ENCODE peak calls at places on chromosomes 1 and 21, in ten cellular contexts. One of them, this sample, is unnamed.

GRCh38 chr1:28553229-28553930 is 495 bp downstream of the TRNAU1AP start:
- DNase-seq in spleen: peak
- DNase-seq in CD4-positive, alpha-beta T cell: no peak
- DNase-seq in LNCaP clone FGC: no peak
- DNase-seq in colonic mucosa: peak
- DNase-seq in fibroblast of lung: peak
- DNase-seq in NB4: peak
- DNase-seq in astrocyte of the spinal cord: peak
- DNase-seq in HFF-Myc: no peak
- DNase-seq in A549: no peak
- DNase-seq in this sample: peak

GRCh38 chr1:93597697-93598096 is 83.9 kb downstream of the BCAR3 start:
- DNase-seq in spleen: peak
- DNase-seq in CD4-positive, alpha-beta T cell: no peak
- DNase-seq in LNCaP clone FGC: peak
- DNase-seq in colonic mucosa: no peak
- DNase-seq in fibroblast of lung: no peak
- DNase-seq in NB4: no peak
- DNase-seq in astrocyte of the spinal cord: no peak
- DNase-seq in HFF-Myc: no peak
- DNase-seq in A549: no peak
- DNase-seq in this sample: no peak

GRCh38 chr1:230157409-230158390 is 90.7 kb downstream of the GALNT2 start:
- DNase-seq in spleen: no peak
- DNase-seq in CD4-positive, alpha-beta T cell: no peak
- DNase-seq in LNCaP clone FGC: no peak
- DNase-seq in colonic mucosa: no peak
- DNase-seq in fibroblast of lung: no peak
- DNase-seq in NB4: no peak
- DNase-seq in astrocyte of the spinal cord: peak
- DNase-seq in HFF-Myc: no peak
- DNase-seq in A549: no peak
- DNase-seq in this sample: no peak

GRCh38 chr1:40270152-40270834 is 12.3 kb downstream of the ZMPSTE24 start:
- DNase-seq in spleen: no peak
- DNase-seq in CD4-positive, alpha-beta T cell: no peak
- DNase-seq in LNCaP clone FGC: no peak
- DNase-seq in colonic mucosa: no peak
- DNase-seq in fibroblast of lung: peak
- DNase-seq in NB4: no peak
- DNase-seq in astrocyte of the spinal cord: no peak
- DNase-seq in HFF-Myc: no peak
- DNase-seq in A549: no peak
- DNase-seq in this sample: no peak

GRCh38 chr1:154970631-154971340 is at the start of gene SHC1:
- DNase-seq in spleen: peak
- DNase-seq in CD4-positive, alpha-beta T cell: peak
- DNase-seq in LNCaP clone FGC: peak
- DNase-seq in colonic mucosa: peak
- DNase-seq in fibroblast of lung: peak
- DNase-seq in NB4: peak
- DNase-seq in astrocyte of the spinal cord: peak
- DNase-seq in HFF-Myc: peak
- DNase-seq in A549: peak
- DNase-seq in this sample: peak

GRCh38 chr1:121558514-121558913 is 373.7 kb downstream of the SRGAP2C start:
- DNase-seq in spleen: no peak
- DNase-seq in CD4-positive, alpha-beta T cell: no peak
- DNase-seq in LNCaP clone FGC: no peak
- DNase-seq in colonic mucosa: no peak
- DNase-seq in fibroblast of lung: peak
- DNase-seq in NB4: peak
- DNase-seq in astrocyte of the spinal cord: peak
- DNase-seq in HFF-Myc: peak
- DNase-seq in A549: peak
- DNase-seq in this sample: no peak

GRCh38 chr1:64093941-64094340 is 109.5 kb upstream of the UBE2U start:
- DNase-seq in spleen: no peak
- DNase-seq in CD4-positive, alpha-beta T cell: no peak
- DNase-seq in LNCaP clone FGC: no peak
- DNase-seq in colonic mucosa: no peak
- DNase-seq in fibroblast of lung: peak
- DNase-seq in NB4: no peak
- DNase-seq in astrocyte of the spinal cord: peak
- DNase-seq in HFF-Myc: no peak
- DNase-seq in A549: no peak
- DNase-seq in this sample: no peak

GRCh38 chr21:36964398-36964797 is 2.1 kb downstream of the HLCS start:
- DNase-seq in spleen: no peak
- DNase-seq in CD4-positive, alpha-beta T cell: no peak
- DNase-seq in LNCaP clone FGC: no peak
- DNase-seq in colonic mucosa: no peak
- DNase-seq in fibroblast of lung: no peak
- DNase-seq in NB4: no peak
- DNase-seq in astrocyte of the spinal cord: no peak
- DNase-seq in HFF-Myc: no peak
- DNase-seq in A549: no peak
- DNase-seq in this sample: no peak

GRCh38 chr1:160993544-160993943 is 27.4 kb downstream of the F11R start:
- DNase-seq in spleen: no peak
- DNase-seq in CD4-positive, alpha-beta T cell: no peak
- DNase-seq in LNCaP clone FGC: no peak
- DNase-seq in colonic mucosa: no peak
- DNase-seq in fibroblast of lung: peak
- DNase-seq in NB4: peak
- DNase-seq in astrocyte of the spinal cord: peak
- DNase-seq in HFF-Myc: no peak
- DNase-seq in A549: peak
- DNase-seq in this sample: no peak

GRCh38 chr1:64986903-64987871 is 20.8 kb upstream of the JAK1 start:
- DNase-seq in spleen: no peak
- DNase-seq in CD4-positive, alpha-beta T cell: no peak
- DNase-seq in LNCaP clone FGC: no peak
- DNase-seq in colonic mucosa: peak
- DNase-seq in fibroblast of lung: no peak
- DNase-seq in NB4: peak
- DNase-seq in astrocyte of the spinal cord: no peak
- DNase-seq in HFF-Myc: no peak
- DNase-seq in A549: peak
- DNase-seq in this sample: no peak

GRCh38 chr1:177631770-177632169 is 338.1 kb downstream of the SEC16B start:
- DNase-seq in spleen: no peak
- DNase-seq in CD4-positive, alpha-beta T cell: no peak
- DNase-seq in LNCaP clone FGC: no peak
- DNase-seq in colonic mucosa: no peak
- DNase-seq in fibroblast of lung: no peak
- DNase-seq in NB4: no peak
- DNase-seq in astrocyte of the spinal cord: no peak
- DNase-seq in HFF-Myc: no peak
- DNase-seq in A549: no peak
- DNase-seq in this sample: no peak

GRCh38 chr1:55472784-55473183 is 257.6 kb upstream of the USP24 start:
- DNase-seq in spleen: no peak
- DNase-seq in CD4-positive, alpha-beta T cell: no peak
- DNase-seq in LNCaP clone FGC: peak
- DNase-seq in colonic mucosa: no peak
- DNase-seq in fibroblast of lung: peak
- DNase-seq in NB4: no peak
- DNase-seq in astrocyte of the spinal cord: peak
- DNase-seq in HFF-Myc: no peak
- DNase-seq in A549: peak
- DNase-seq in this sample: no peak

GRCh38 chr1:36573445-36573844 is 90.7 kb upstream of the CSF3R start:
- DNase-seq in spleen: peak
- DNase-seq in CD4-positive, alpha-beta T cell: no peak
- DNase-seq in LNCaP clone FGC: no peak
- DNase-seq in colonic mucosa: no peak
- DNase-seq in fibroblast of lung: no peak
- DNase-seq in NB4: no peak
- DNase-seq in astrocyte of the spinal cord: no peak
- DNase-seq in HFF-Myc: no peak
- DNase-seq in A549: no peak
- DNase-seq in this sample: peak

GRCh38 chr1:36579049-36579448 is 96.3 kb upstream of the CSF3R start:
- DNase-seq in spleen: no peak
- DNase-seq in CD4-positive, alpha-beta T cell: no peak
- DNase-seq in LNCaP clone FGC: no peak
- DNase-seq in colonic mucosa: no peak
- DNase-seq in fibroblast of lung: no peak
- DNase-seq in NB4: no peak
- DNase-seq in astrocyte of the spinal cord: no peak
- DNase-seq in HFF-Myc: no peak
- DNase-seq in A549: no peak
- DNase-seq in this sample: no peak

GRCh38 chr1:36576677-36577076 is 94.0 kb upstream of the CSF3R start:
- DNase-seq in spleen: peak
- DNase-seq in CD4-positive, alpha-beta T cell: no peak
- DNase-seq in LNCaP clone FGC: no peak
- DNase-seq in colonic mucosa: no peak
- DNase-seq in fibroblast of lung: no peak
- DNase-seq in NB4: no peak
- DNase-seq in astrocyte of the spinal cord: no peak
- DNase-seq in HFF-Myc: no peak
- DNase-seq in A549: no peak
- DNase-seq in this sample: peak

GRCh38 chr1:36572906-36573305 is 90.2 kb upstream of the CSF3R start:
- DNase-seq in spleen: peak
- DNase-seq in CD4-positive, alpha-beta T cell: no peak
- DNase-seq in LNCaP clone FGC: no peak
- DNase-seq in colonic mucosa: no peak
- DNase-seq in fibroblast of lung: no peak
- DNase-seq in NB4: no peak
- DNase-seq in astrocyte of the spinal cord: no peak
- DNase-seq in HFF-Myc: no peak
- DNase-seq in A549: no peak
- DNase-seq in this sample: peak

GRCh38 chr1:36576118-36576517 is 93.4 kb upstream of the CSF3R start:
- DNase-seq in spleen: peak
- DNase-seq in CD4-positive, alpha-beta T cell: peak
- DNase-seq in LNCaP clone FGC: no peak
- DNase-seq in colonic mucosa: peak
- DNase-seq in fibroblast of lung: peak
- DNase-seq in NB4: peak
- DNase-seq in astrocyte of the spinal cord: peak
- DNase-seq in HFF-Myc: peak
- DNase-seq in A549: peak
- DNase-seq in this sample: peak
- TF ChIP-seq CTCF in spleen: peak
- TF ChIP-seq CTCF in CD4-positive, alpha-beta T cell: peak
- TF ChIP-seq CTCF in LNCaP clone FGC: peak
- TF ChIP-seq CTCF in colonic mucosa: peak
- TF ChIP-seq CTCF in fibroblast of lung: peak
- TF ChIP-seq CTCF in NB4: peak
- TF ChIP-seq CTCF in astrocyte of the spinal cord: peak
- TF ChIP-seq CTCF in HFF-Myc: peak
- TF ChIP-seq CTCF in A549: peak
- TF ChIP-seq CTCF in this sample: peak

DNA sequence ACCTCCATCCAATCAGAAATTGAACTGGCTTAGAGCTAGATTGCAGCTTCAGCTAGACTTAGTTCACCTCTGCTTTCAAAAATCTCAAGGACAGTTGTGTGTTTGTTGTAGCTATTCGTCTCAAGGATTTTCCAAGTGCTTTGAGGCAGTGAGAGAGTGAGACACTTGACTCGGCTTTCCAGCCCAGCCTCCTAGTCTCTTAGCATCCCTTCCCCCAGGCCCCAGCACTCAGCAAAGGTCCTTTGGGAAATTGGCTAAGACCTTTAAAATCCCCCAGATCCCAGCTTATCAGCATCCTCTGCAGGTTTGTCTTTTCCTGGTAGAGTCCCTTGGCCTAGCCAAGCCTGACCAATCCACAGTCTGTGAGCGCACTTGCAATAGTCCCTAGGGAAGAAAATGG is 47.9 kb upstream of the PROX1 start:
- DNase-seq in spleen: no peak
- DNase-seq in CD4-positive, alpha-beta T cell: no peak
- DNase-seq in LNCaP clone FGC: no peak
- DNase-seq in colonic mucosa: no peak
- DNase-seq in fibroblast of lung: no peak
- DNase-seq in NB4: no peak
- DNase-seq in astrocyte of the spinal cord: no peak
- DNase-seq in HFF-Myc: no peak
- DNase-seq in A549: no peak
- DNase-seq in this sample: peak
- TF ChIP-seq CTCF in spleen: no peak
- TF ChIP-seq CTCF in CD4-positive, alpha-beta T cell: no peak
- TF ChIP-seq CTCF in LNCaP clone FGC: no peak
- TF ChIP-seq CTCF in colonic mucosa: no peak
- TF ChIP-seq CTCF in fibroblast of lung: no peak
- TF ChIP-seq CTCF in NB4: no peak
- TF ChIP-seq CTCF in astrocyte of the spinal cord: no peak
- TF ChIP-seq CTCF in HFF-Myc: no peak
- TF ChIP-seq CTCF in A549: no peak
- TF ChIP-seq CTCF in this sample: no peak

GRCh38 chr1:18283601-18284385 is 176.2 kb downstream of the IGSF21 start:
- DNase-seq in spleen: no peak
- DNase-seq in CD4-positive, alpha-beta T cell: no peak
- DNase-seq in LNCaP clone FGC: no peak
- DNase-seq in colonic mucosa: no peak
- DNase-seq in fibroblast of lung: no peak
- DNase-seq in NB4: no peak
- DNase-seq in astrocyte of the spinal cord: no peak
- DNase-seq in HFF-Myc: no peak
- DNase-seq in A549: no peak
- DNase-seq in this sample: no peak
- TF ChIP-seq CTCF in spleen: no peak
- TF ChIP-seq CTCF in CD4-positive, alpha-beta T cell: no peak
- TF ChIP-seq CTCF in LNCaP clone FGC: no peak
- TF ChIP-seq CTCF in colonic mucosa: no peak
- TF ChIP-seq CTCF in fibroblast of lung: no peak
- TF ChIP-seq CTCF in NB4: no peak
- TF ChIP-seq CTCF in astrocyte of the spinal cord: no peak
- TF ChIP-seq CTCF in HFF-Myc: no peak
- TF ChIP-seq CTCF in A549: no peak
- TF ChIP-seq CTCF in this sample: no peak

DNA sequence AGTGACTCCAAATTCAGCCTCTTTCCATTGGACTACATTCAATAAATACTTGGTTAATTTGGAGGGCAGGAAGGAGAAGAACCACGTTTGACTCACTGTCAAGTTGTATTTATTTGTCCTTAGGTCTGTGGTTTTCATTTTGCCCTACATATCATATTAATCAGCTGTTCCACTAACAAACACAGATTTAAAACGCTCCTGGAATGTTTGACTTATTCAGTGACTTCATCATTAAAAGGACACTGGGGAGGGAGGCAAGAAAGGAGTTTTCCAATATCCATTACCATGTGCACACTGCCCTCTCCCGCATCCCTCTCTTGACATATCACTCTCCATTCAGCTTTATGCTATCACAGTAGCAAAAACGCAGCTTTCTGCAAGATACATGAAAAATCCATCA is 98.2 kb upstream of the C1orf87 start:
- DNase-seq in spleen: no peak
- DNase-seq in CD4-positive, alpha-beta T cell: no peak
- DNase-seq in LNCaP clone FGC: no peak
- DNase-seq in colonic mucosa: no peak
- DNase-seq in fibroblast of lung: peak
- DNase-seq in NB4: no peak
- DNase-seq in astrocyte of the spinal cord: peak
- DNase-seq in HFF-Myc: peak
- DNase-seq in A549: no peak
- DNase-seq in this sample: no peak
- TF ChIP-seq CTCF in spleen: no peak
- TF ChIP-seq CTCF in CD4-positive, alpha-beta T cell: no peak
- TF ChIP-seq CTCF in LNCaP clone FGC: no peak
- TF ChIP-seq CTCF in colonic mucosa: no peak
- TF ChIP-seq CTCF in fibroblast of lung: no peak
- TF ChIP-seq CTCF in NB4: no peak
- TF ChIP-seq CTCF in astrocyte of the spinal cord: no peak
- TF ChIP-seq CTCF in HFF-Myc: no peak
- TF ChIP-seq CTCF in A549: no peak
- TF ChIP-seq CTCF in this sample: no peak